ENCODE peak calls at places on chromosomes 13 and 19, in five cellular contexts. One of them, this sample, is unnamed. For H3K4me1, the result is how much of the 10 kb centered on the place peaks cover.

GRCh38 chr13:41411536-41411935 is 45.8 kb upstream of the RGCC start:
- DNase-seq in Peyer's patch: no peak
- DNase-seq in left ventricle myocardium inferior: no peak
- DNase-seq in stomach: no peak
- DNase-seq in ascending aorta: no peak
- DNase-seq in this sample: no peak

GRCh38 chr13:26062853-26063444 is 11.1 kb upstream of the SHISA2 start:
- DNase-seq in Peyer's patch: no peak
- DNase-seq in left ventricle myocardium inferior: no peak
- DNase-seq in stomach: peak
- DNase-seq in ascending aorta: no peak
- DNase-seq in this sample: peak

GRCh38 chr13:41520016-41520698 is 62.8 kb downstream of the RGCC start:
- DNase-seq in Peyer's patch: no peak
- DNase-seq in left ventricle myocardium inferior: no peak
- DNase-seq in stomach: no peak
- DNase-seq in ascending aorta: no peak
- DNase-seq in this sample: no peak

GRCh38 chr19:15666883-15667282 is 6.0 kb upstream of the CYP4F12 start:
- DNase-seq in Peyer's patch: no peak
- DNase-seq in left ventricle myocardium inferior: no peak
- DNase-seq in stomach: peak
- DNase-seq in ascending aorta: no peak
- DNase-seq in this sample: peak

GRCh38 chr13:91313103-91313502 is 34.4 kb upstream of the MIR17HG start:
- DNase-seq in Peyer's patch: no peak
- DNase-seq in left ventricle myocardium inferior: no peak
- DNase-seq in stomach: no peak
- DNase-seq in ascending aorta: no peak
- DNase-seq in this sample: no peak

GRCh38 chr19:3184847-3185481 is 766 bp upstream of the NCLN start:
- DNase-seq in Peyer's patch: peak
- DNase-seq in left ventricle myocardium inferior: peak
- DNase-seq in stomach: peak
- DNase-seq in ascending aorta: peak
- DNase-seq in this sample: peak

GRCh38 chr13:22944378-22944777 is 236.4 kb upstream of the SGCG start:
- DNase-seq in Peyer's patch: no peak
- DNase-seq in left ventricle myocardium inferior: no peak
- DNase-seq in stomach: no peak
- DNase-seq in ascending aorta: no peak
- DNase-seq in this sample: no peak

GRCh38 chr13:57314897-57315520 is 148.0 kb downstream of the PRR20E start:
- DNase-seq in Peyer's patch: no peak
- DNase-seq in left ventricle myocardium inferior: no peak
- DNase-seq in stomach: no peak
- DNase-seq in ascending aorta: no peak
- DNase-seq in this sample: no peak

GRCh38 chr19:30224689-30225606 is 147.2 kb upstream of the ZNF536 start:
- DNase-seq in Peyer's patch: no peak
- DNase-seq in left ventricle myocardium inferior: no peak
- DNase-seq in stomach: no peak
- DNase-seq in ascending aorta: no peak
- DNase-seq in this sample: no peak

GRCh38 chr13:54394908-54395307 is 1366.3 kb downstream of the OLFM4 start:
- DNase-seq in Peyer's patch: no peak
- DNase-seq in left ventricle myocardium inferior: no peak
- DNase-seq in stomach: no peak
- DNase-seq in ascending aorta: no peak
- DNase-seq in this sample: no peak

DNA sequence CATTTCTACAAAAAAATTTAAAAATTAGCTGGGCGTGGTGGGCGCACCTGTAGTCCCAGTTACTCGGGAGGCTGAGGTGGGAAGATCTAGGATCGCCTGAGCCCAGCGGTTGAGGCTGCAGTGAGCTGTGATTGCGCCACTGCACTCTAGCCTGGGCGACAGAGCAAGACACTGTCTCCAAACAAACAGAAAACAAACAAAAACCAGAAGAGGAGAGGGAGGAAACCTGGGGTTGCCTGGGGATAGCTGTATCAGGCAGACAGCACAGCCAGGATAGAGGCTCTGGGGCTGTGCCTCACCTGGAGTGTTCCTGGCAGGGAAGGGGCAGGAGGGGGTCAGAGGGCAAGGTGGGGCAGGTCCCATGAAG is 2.6 kb upstream of the POLR2E start:
- DNase-seq in Peyer's patch: no peak
- DNase-seq in left ventricle myocardium inferior: no peak
- DNase-seq in stomach: no peak
- DNase-seq in ascending aorta: no peak
- DNase-seq in this sample: no peak
- H3K4me1 ChIP-seq in Peyer's patch: under half
- H3K4me1 ChIP-seq in left ventricle myocardium inferior: half or more
- H3K4me1 ChIP-seq in stomach: half or more
- H3K4me1 ChIP-seq in ascending aorta: under half
- H3K4me1 ChIP-seq in this sample: under half

GRCh38 chr19:36821758-36822157 is 16.4 kb downstream of the ZNF790 start:
- DNase-seq in Peyer's patch: no peak
- DNase-seq in left ventricle myocardium inferior: no peak
- DNase-seq in stomach: no peak
- DNase-seq in ascending aorta: no peak
- DNase-seq in this sample: no peak
- H3K4me3 ChIP-seq in Peyer's patch: no peak
- H3K4me3 ChIP-seq in left ventricle myocardium inferior: no peak
- H3K4me3 ChIP-seq in stomach: no peak
- H3K4me3 ChIP-seq in ascending aorta: no peak
- H3K4me3 ChIP-seq in this sample: no peak

DNA sequence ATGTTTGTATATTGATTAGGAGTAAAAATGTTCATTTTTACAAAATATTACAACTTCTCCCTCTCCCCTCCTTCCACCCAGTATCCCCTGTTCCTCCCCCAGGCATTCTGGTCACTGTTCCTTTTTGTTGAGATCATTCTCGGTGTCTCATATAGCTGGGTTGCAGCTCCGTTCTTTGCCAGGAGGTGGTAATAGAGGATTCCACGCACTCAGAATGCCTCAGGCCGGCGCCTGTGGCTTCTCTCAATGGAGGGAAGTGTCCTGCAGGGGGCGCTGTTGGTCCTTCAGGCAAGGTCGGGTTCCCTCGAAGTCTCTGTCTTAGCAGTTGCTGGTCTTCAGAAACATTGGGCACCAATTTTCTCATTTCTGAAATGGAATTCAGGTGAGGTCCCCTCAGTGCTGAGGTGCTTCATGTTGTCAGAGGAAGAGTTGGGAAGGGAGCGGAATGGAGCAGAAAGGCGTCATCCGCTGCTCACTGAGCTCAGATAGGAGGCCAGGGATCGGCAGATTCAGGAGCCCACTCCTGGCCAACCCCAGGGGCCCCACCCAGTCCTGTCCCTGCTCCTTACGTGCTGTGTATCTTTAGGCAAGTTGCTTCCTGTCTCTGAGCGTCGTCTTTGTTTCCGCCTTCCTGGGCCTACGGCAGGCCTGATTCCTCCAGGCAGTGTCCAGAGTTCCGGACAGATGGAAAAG is 10.3 kb upstream of the GARIN5A start:
- DNase-seq in Peyer's patch: no peak
- DNase-seq in left ventricle myocardium inferior: no peak
- DNase-seq in stomach: no peak
- DNase-seq in ascending aorta: no peak
- DNase-seq in this sample: peak
- TF ChIP-seq CTCF in Peyer's patch: no peak
- TF ChIP-seq CTCF in left ventricle myocardium inferior: peak
- TF ChIP-seq CTCF in stomach: no peak
- TF ChIP-seq CTCF in ascending aorta: no peak
- TF ChIP-seq CTCF in this sample: no peak

GRCh38 chr13:113506025-113506685 is 15.6 kb upstream of the DCUN1D2 start:
- DNase-seq in Peyer's patch: no peak
- DNase-seq in left ventricle myocardium inferior: no peak
- DNase-seq in stomach: no peak
- DNase-seq in ascending aorta: no peak
- DNase-seq in this sample: no peak
- H3K4me1 ChIP-seq in Peyer's patch: under half
- H3K4me1 ChIP-seq in left ventricle myocardium inferior: under half
- H3K4me1 ChIP-seq in stomach: under half
- H3K4me1 ChIP-seq in ascending aorta: under half
- H3K4me1 ChIP-seq in this sample: under half

DNA sequence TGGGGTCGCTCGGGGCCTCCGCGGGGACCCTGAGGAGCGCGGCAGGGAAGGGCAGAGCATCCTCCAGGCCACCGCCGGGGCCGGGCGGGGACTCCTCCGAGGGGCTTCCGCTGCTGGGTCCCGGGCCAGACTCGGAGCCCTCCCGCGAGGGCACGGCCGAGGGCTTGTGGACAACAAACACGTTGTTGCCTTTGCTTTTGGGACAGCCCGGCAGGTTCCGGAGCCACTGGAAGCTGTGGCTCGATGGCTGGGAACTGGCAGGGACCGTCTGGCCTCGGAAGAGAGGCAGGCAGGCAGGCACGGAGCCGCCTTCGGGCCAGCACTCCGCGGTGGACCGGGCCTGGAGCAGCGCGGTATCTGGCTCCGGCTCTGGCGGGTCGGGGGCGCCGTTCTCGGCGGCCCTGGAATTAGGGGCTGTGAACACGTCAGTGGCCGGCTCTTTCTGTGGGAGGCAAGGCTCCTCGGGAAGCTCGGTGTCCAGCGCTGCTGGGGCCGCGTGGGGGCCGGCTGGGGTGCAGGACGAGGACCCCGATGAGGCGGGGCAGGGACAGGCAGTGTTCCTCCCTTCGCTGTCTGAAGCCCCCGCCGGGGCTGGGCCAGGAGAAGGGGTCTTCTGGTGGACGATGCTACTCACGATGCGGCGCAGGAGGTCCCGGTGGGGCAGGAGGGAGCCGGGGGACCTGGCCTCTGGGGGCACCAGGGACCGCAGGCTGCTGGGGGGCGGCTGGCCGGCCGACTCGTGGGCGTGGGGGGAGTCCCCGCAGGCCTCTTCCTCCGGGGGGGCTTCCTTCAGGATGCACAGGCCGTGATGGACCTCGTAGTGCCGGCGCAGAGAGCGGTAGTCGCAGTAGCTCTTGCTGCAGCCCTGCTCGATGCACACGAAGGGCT is 27.6 kb downstream of the ZNF541 start:
- DNase-seq in Peyer's patch: no peak
- DNase-seq in left ventricle myocardium inferior: no peak
- DNase-seq in stomach: no peak
- DNase-seq in ascending aorta: no peak
- DNase-seq in this sample: no peak
- H3K4me3 ChIP-seq in Peyer's patch: no peak
- H3K4me3 ChIP-seq in left ventricle myocardium inferior: peak
- H3K4me3 ChIP-seq in stomach: peak
- H3K4me3 ChIP-seq in ascending aorta: no peak
- H3K4me3 ChIP-seq in this sample: no peak

GRCh38 chr19:23817519-23817918 is 58.8 kb upstream of the ZNF681 start:
- DNase-seq in Peyer's patch: peak
- DNase-seq in left ventricle myocardium inferior: no peak
- DNase-seq in stomach: peak
- DNase-seq in ascending aorta: no peak
- DNase-seq in this sample: peak
- TF ChIP-seq CTCF in Peyer's patch: peak
- TF ChIP-seq CTCF in left ventricle myocardium inferior: peak
- TF ChIP-seq CTCF in stomach: peak
- TF ChIP-seq CTCF in ascending aorta: no peak
- TF ChIP-seq CTCF in this sample: peak

DNA sequence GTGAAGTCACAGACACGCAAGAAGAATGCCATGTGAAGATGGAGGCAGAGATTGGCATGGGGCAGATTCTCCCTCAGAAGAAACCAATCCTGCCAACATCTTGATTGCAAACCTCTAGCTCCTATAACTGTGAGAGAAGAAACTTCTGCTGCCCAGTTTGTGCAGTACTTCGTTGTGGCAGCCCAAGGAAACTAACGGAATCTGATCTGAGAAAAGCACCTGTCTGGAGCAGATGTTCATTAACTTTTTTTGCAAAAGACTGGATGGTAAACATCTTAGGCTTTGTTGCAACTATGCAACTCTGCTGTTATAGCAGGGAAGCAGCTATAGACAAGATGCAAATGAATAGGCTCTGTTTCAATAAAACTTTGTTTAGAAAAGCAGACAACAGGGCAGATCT is 25.1 kb upstream of the CPB2 start:
- DNase-seq in Peyer's patch: no peak
- DNase-seq in left ventricle myocardium inferior: no peak
- DNase-seq in stomach: no peak
- DNase-seq in ascending aorta: no peak
- DNase-seq in this sample: no peak
- H3K4me1 ChIP-seq in Peyer's patch: under half
- H3K4me1 ChIP-seq in left ventricle myocardium inferior: under half
- H3K4me1 ChIP-seq in stomach: under half
- H3K4me1 ChIP-seq in ascending aorta: under half
- H3K4me1 ChIP-seq in this sample: under half

This sample was measured in colonic mucosa.